ENCODE peak calls at places on chromosomes 6 and 20, in eight cellular contexts. D is MG63, B is EL, E is ascending aorta, V is NCI-H526 treated with DMSO at 0.1 percent for 48 hours, Z is endothelial cell, K is kidney tubule cell, I is posterior cingulate gyrus. H is an unnamed sample.

GRCh38 chr20:13142143-13142542 is 78.9 kb upstream of the ISM1 start:
- DNase-seq in E (no peak), Z (no peak), D (no peak), I (no peak), V (no peak), B (peak; percentile 23), K (peak; percentile 45), H (no peak)

GRCh38 chr6:95094751-95095150 is 482.6 kb upstream of the MANEA start:
- DNase-seq in V (no peak), K (peak; percentile 73), E (no peak), D (no peak), Z (no peak), B (no peak), I (no peak), H (no peak)

GRCh38 chr6:150238294-150238693 is 95.5 kb downstream of the PPP1R14C start:
- DNase-seq in I (no peak), D (peak; percentile 57), B (peak; percentile 50), K (peak; percentile 77), V (no peak), E (no peak), Z (no peak), H (no peak)

GRCh38 chr20:20085071-20085470 is 32.7 kb downstream of the CFAP61 start:
- DNase-seq in Z (no peak), V (no peak), E (peak; percentile 49), K (no peak), B (no peak), I (no peak), D (no peak), H (no peak)

GRCh38 chr6:135310291-135310690 is 129.2 kb downstream of the MYB start:
- DNase-seq in V (no peak), D (no peak), B (no peak), Z (no peak), I (no peak), E (no peak), K (no peak), H (no peak)

GRCh38 chr6:41887355-41887754 is 7.8 kb downstream of the USP49 start:
- DNase-seq in D (no peak), B (no peak), K (no peak), I (no peak), Z (no peak), V (no peak), E (no peak), H (no peak)

GRCh38 chr20:38434310-38434741 is 802 bp downstream of the SNHG17 start:
- DNase-seq in Z (peak; percentile 22), K (no peak), B (peak; percentile 26), V (no peak), D (no peak), I (no peak), E (no peak), H (no peak)

GRCh38 chr6:41942045-41942851 is 640 bp upstream of the CCND3 start:
- DNase-seq in Z (no peak), B (no peak), D (no peak), I (no peak), K (peak; percentile 95), V (no peak), E (no peak), H (peak; percentile 35)